ENCODE peak calls at places on chromosomes 2 and 18, in nine cellular contexts. J is left lung; D is hepatocyte; A is naive thymus-derived CD4-positive, alpha-beta T cell; O is lower lobe of right lung; Z is cardiac muscle cell; Q is mucosa of descending colon; K is ovary; N is endothelial cell of umbilical vein. Y is an unnamed sample. For H3K4me1 and H3K9me3, the result is how much of the 10 kb centered on the place peaks cover.

GRCh38 chr2:95377724-95378123 is 24.8 kb upstream of the FAHD2A start:
- DNase-seq in J (no peak), Q (no peak), N (no peak), D (no peak), Z (no peak), O (peak), K (no peak), A (no peak), Y (no peak)

GRCh38 chr2:211877061-211877460 is 661.5 kb downstream of the ERBB4 start:
- DNase-seq in Z (no peak), O (no peak), N (peak), K (no peak), Q (no peak), A (no peak), D (no peak), J (no peak), Y (no peak)

GRCh38 chr2:192655916-192656315 is 461.2 kb upstream of the TMEFF2 start:
- DNase-seq in A (no peak), O (no peak), K (no peak), D (no peak), N (no peak), Z (no peak), J (no peak), Q (no peak), Y (no peak)

GRCh38 chr2:8312221-8312620 is 369.6 kb upstream of the ID2 start:
- DNase-seq in J (no peak), O (no peak), K (no peak), A (no peak), Z (no peak), Q (no peak), D (no peak), N (no peak), Y (no peak)

GRCh38 chr2:227033471-227034148 is 130.4 kb downstream of the COL4A4 start:
- DNase-seq in Q (peak), J (no peak), A (peak), Z (peak), O (peak), D (peak), N (no peak), K (no peak), Y (peak)

GRCh38 chr2:98901702-98902101 is 34.3 kb downstream of the CRACDL start:
- DNase-seq in O (no peak), Q (no peak), A (peak), Z (no peak), N (no peak), K (no peak), D (no peak), J (peak), Y (no peak)

GRCh38 chr2:145022671-145023330 is 502.9 kb upstream of the ZEB2 start:
- DNase-seq in N (no peak), D (no peak), Z (no peak), O (no peak), K (no peak), A (no peak), J (no peak), Q (no peak), Y (no peak)

GRCh38 chr2:239386872-239387445 is 13.9 kb downstream of the HDAC4 start:
- DNase-seq in N (no peak), Q (no peak), O (peak), D (no peak), K (no peak), J (no peak), Z (no peak), A (no peak), Y (no peak)

GRCh38 chr18:457120-457519 is 43.4 kb downstream of the COLEC12 start:
- DNase-seq in Q (peak), Z (no peak), A (no peak), K (no peak), D (peak), O (no peak), J (no peak), N (peak), Y (peak)

GRCh38 chr2:37168217-37168981 is 11.6 kb upstream of the EIF2AK2 start:
- DNase-seq in J (no peak), D (peak), K (no peak), Z (peak), Q (no peak), A (no peak), N (peak), O (no peak), Y (no peak)

GRCh38 chr2:88601302-88601701 is 26.0 kb downstream of the EIF2AK3 start:
- DNase-seq in D (peak), Q (no peak), A (no peak), K (no peak), J (no peak), N (peak), O (no peak), Z (peak), Y (no peak)

GRCh38 chr2:147525724-147526489 is 318.9 kb upstream of the ACVR2A start:
- DNase-seq in N (no peak), J (no peak), O (no peak), Q (no peak), A (no peak), D (no peak), Z (no peak), K (no peak), Y (no peak)

DNA sequence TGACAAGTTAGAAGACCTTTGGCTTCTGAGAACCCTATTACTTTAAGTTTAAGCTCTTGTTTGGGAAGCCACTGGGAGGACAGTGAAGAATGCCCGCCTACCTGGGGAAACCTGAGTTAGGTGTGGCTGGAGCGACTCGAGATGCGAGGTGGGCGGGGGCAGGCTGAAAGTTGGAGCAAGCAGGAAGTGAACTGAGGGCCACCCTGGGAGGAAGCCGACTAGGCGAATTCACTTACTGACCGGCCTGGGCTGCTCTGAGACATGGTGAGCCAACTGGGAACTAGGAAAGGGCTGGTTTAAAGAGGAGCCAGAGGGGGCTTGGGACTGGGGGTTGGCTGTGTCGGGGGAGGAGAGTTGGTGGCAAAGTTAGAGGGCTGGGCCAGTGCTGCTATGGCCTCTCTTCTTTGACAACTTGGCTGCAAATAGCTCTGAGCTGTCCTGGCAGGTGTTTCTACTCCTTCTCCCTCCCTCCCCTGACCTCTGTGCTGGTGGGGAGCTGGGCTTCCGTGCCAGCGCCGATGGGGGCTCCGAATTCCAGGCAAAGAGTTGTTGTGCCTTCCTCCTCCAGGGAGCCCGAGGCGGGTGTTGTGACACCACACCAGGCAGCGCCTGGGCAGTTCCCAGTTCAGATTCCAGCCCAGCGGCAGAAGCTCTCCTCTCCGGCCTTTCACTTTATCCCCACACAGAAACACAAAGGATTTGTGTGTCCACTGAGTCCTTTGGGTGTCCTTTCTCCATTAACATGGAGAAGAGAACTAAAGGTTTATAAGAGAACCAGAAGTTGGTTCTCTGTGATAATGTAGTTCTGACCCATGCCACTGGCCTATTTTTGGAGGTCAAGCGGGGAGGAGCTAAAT is at the start of gene VAMP8:
- DNase-seq in N (peak), Z (no peak), O (peak), K (no peak), Q (peak), A (peak), J (peak), D (peak), Y (peak)
- H3K4me1 ChIP-seq in N (under half), Z (under half), O (under half), K (under half), Q (under half), A (under half), J (under half), D (under half), Y (under half)

DNA sequence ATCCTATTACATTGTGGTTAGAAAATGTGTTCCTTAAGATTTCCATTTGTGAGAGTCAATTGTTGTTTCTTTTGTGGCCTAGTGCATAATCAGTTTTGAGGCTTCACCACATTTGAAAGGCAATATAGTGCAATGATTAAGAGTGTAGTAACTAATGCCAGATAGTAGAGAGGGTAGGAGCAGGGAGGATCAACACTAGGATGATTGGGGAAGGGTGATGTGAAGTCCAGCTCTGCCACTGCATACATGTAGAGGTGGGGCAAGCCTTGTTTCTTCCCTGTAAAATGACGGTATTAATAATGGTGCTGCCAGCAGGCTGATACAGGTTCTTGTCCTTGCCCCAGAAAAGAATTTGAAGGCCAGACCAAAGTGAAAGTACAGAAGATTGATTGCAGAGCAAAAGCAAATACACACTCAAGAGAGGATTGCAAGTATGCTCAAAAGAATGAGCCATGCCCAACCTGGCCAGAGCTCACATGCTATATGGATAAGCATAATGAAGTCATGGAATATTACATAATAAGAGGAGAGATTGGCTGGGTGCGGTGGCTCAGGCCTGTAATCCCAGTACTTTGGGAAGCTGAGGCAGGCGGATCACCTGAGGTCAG is 8.0 kb downstream of the SP100 start:
- DNase-seq in O (peak), N (no peak), D (peak), K (no peak), A (no peak), Q (no peak), Z (no peak), J (peak), Y (no peak)
- H3K4me3 ChIP-seq in O (no peak), N (no peak), D (no peak), K (no peak), A (no peak), Q (no peak), Z (no peak), J (no peak), Y (no peak)

GRCh38 chr2:16037808-16038457 is 97.6 kb downstream of the MYCN start:
- DNase-seq in O (no peak), A (no peak), N (no peak), K (no peak), Z (no peak), D (no peak), Q (no peak), J (no peak), Y (no peak)
- H3K9me3 ChIP-seq in O (under half), A (under half), N (under half), K (under half), Z (under half), D (under half), Q (under half), J (under half), Y (under half)

GRCh38 chr2:47891369-47892337 is 14.6 kb downstream of the FBXO11 start:
- DNase-seq in A (no peak), N (no peak), D (no peak), Z (no peak), Q (no peak), O (no peak), J (no peak), K (no peak), Y (no peak)

GRCh38 chr2:47893771-47894170 is 12.5 kb downstream of the FBXO11 start:
- DNase-seq in A (no peak), N (no peak), O (no peak), Q (no peak), D (no peak), J (no peak), K (no peak), Z (no peak), Y (no peak)

GRCh38 chr2:47888581-47889280 is 17.6 kb downstream of the FBXO11 start:
- DNase-seq in Q (no peak), D (no peak), Z (no peak), A (no peak), K (no peak), O (no peak), J (no peak), N (no peak), Y (no peak)

GRCh38 chr2:47890711-47891368 is 15.5 kb downstream of the FBXO11 start:
- DNase-seq in K (no peak), Q (no peak), D (no peak), A (no peak), Z (no peak), J (no peak), N (no peak), O (no peak), Y (no peak)

GRCh38 chr2:47892338-47892730 is 14.0 kb downstream of the FBXO11 start:
- DNase-seq in O (no peak), D (no peak), N (no peak), Z (no peak), A (no peak), Q (no peak), J (no peak), K (no peak), Y (no peak)
- H3K4me1 ChIP-seq in O (half or more), D (under half), N (under half), Z (under half), A (under half), Q (under half), J (under half), K (under half), Y (under half)

Y was measured in right cardiac atrium.